ENCODE peak calls at places on chromosomes 13 and 19, in ten cellular contexts. P, M, I, W, B, T, X, L, G and Z are unnamed samples.

GRCh38 chr19:52397310-52398090 is at the start of gene ZNF528:
- DNase-seq in P (peak; percentile 96), M (peak; percentile 84), I (peak; percentile 71), W (peak; percentile 97), B (peak; percentile 95), T (peak; percentile 88), X (no peak), L (peak; percentile 88), G (peak; percentile 78), Z (peak; percentile 91)

GRCh38 chr13:51684076-51684475 is 99.8 kb downstream of the WDFY2 start:
- DNase-seq in P (no peak), M (no peak), I (no peak), W (no peak), B (no peak), T (no peak), X (no peak), L (no peak), G (no peak), Z (no peak)

GRCh38 chr13:77751513-77752456 is 54.3 kb downstream of the SLAIN1 start:
- DNase-seq in P (peak; percentile 17), M (peak; percentile 23), I (peak; percentile 11), W (peak; percentile 39), B (no peak), T (peak; percentile 40), X (peak; percentile 22), L (peak; percentile 2), G (peak; percentile 43), Z (no peak)

GRCh38 chr19:46603195-46603637 is 2.1 kb downstream of the CALM3 start:
- DNase-seq in P (no peak), M (no peak), I (no peak), W (no peak), B (no peak), T (no peak), X (no peak), L (no peak), G (no peak), Z (no peak)

GRCh38 chr13:110017379-110017778 is 231.0 kb upstream of the IRS2 start:
- DNase-seq in P (no peak), M (no peak), I (peak; percentile 92), W (no peak), B (no peak), T (no peak), X (no peak), L (peak; percentile 82), G (peak; percentile 88), Z (no peak)

GRCh38 chr13:48009298-48009697 is 8.2 kb upstream of the SUCLA2 start:
- DNase-seq in P (no peak), M (no peak), I (peak; percentile 65), W (no peak), B (no peak), T (no peak), X (no peak), L (peak; percentile 13), G (peak; percentile 97), Z (no peak)

GRCh38 chr13:102800145-102801041 is 1.5 kb downstream of the BIVM start:
- DNase-seq in P (peak; percentile 73), M (peak; percentile 70), I (peak; percentile 45), W (peak; percentile 84), B (peak; percentile 83), T (peak; percentile 79), X (peak; percentile 86), L (peak; percentile 26), G (peak; percentile 59), Z (peak; percentile 63)

GRCh38 chr19:10256551-10256950 is 4.5 kb downstream of the MRPL4 start:
- DNase-seq in P (no peak), M (no peak), I (no peak), W (no peak), B (no peak), T (no peak), X (no peak), L (no peak), G (no peak), Z (no peak)

GRCh38 chr19:57642396-57643046 is 9.6 kb downstream of the ZNF211 start:
- DNase-seq in P (no peak), M (no peak), I (peak; percentile 61), W (no peak), B (no peak), T (no peak), X (no peak), L (no peak), G (no peak), Z (peak; percentile 58)

GRCh38 chr19:31560021-31560770 is 211.0 kb upstream of the TSHZ3 start:
- DNase-seq in P (no peak), M (no peak), I (no peak), W (no peak), B (no peak), T (no peak), X (no peak), L (no peak), G (no peak), Z (no peak)

GRCh38 chr19:23762884-23763711 is 4.4 kb upstream of the ZNF681 start:
- DNase-seq in P (peak; percentile 75), M (peak; percentile 84), I (peak; percentile 46), W (peak; percentile 86), B (peak; percentile 80), T (peak; percentile 79), X (no peak), L (no peak), G (peak; percentile 91), Z (peak; percentile 89)

GRCh38 chr19:45615795-45616708 is 14.0 kb upstream of the GPR4 start:
- DNase-seq in P (peak; percentile 86), M (peak; percentile 68), I (peak; percentile 60), W (peak; percentile 67), B (peak; percentile 80), T (peak; percentile 45), X (peak; percentile 84), L (peak; percentile 23), G (peak; percentile 80), Z (peak; percentile 69)

GRCh38 chr13:44417446-44417845 is 43.8 kb downstream of the SERP2 start:
- DNase-seq in P (no peak), M (no peak), I (no peak), W (no peak), B (no peak), T (no peak), X (no peak), L (no peak), G (no peak), Z (no peak)

GRCh38 chr19:42197375-42197817 is 20.1 kb downstream of the DEDD2 start:
- DNase-seq in P (no peak), M (no peak), I (no peak), W (no peak), B (no peak), T (no peak), X (peak; percentile 50), L (no peak), G (peak; percentile 69), Z (no peak)

GRCh38 chr13:80134360-80134759 is 206.6 kb downstream of the SPRY2 start:
- DNase-seq in P (no peak), M (no peak), I (no peak), W (no peak), B (no peak), T (no peak), X (no peak), L (no peak), G (no peak), Z (no peak)

GRCh38 chr19:44803442-44804428 is 5.2 kb upstream of the BCAM start:
- DNase-seq in P (no peak), M (no peak), I (no peak), W (no peak), B (no peak), T (no peak), X (no peak), L (no peak), G (peak; percentile 81), Z (peak; percentile 60)

GRCh38 chr19:53372196-53372595 is 6.7 kb downstream of the ZNF525 start:
- DNase-seq in P (no peak), M (no peak), I (no peak), W (no peak), B (no peak), T (no peak), X (no peak), L (no peak), G (peak; percentile 31), Z (no peak)

GRCh38 chr13:75963318-75963717 is 327.2 kb downstream of the LMO7 start:
- DNase-seq in P (no peak), M (no peak), I (no peak), W (no peak), B (no peak), T (no peak), X (peak; percentile 28), L (no peak), G (no peak), Z (no peak)

GRCh38 chr13:43269037-43269476 is 245.7 kb downstream of the DNAJC15 start:
- DNase-seq in P (peak; percentile 60), M (no peak), I (peak; percentile 95), W (no peak), B (no peak), T (no peak), X (no peak), L (peak; percentile 98), G (peak; percentile 95), Z (peak; percentile 76)

GRCh38 chr19:36685835-36686234 is 1.6 kb upstream of the ZNF567 start:
- DNase-seq in P (no peak), M (no peak), I (no peak), W (no peak), B (no peak), T (no peak), X (no peak), L (no peak), G (no peak), Z (no peak)

GRCh38 chr13:28059214-28059613 is 41.2 kb downstream of the FLT3 start:
- DNase-seq in P (no peak), M (peak; percentile 19), I (no peak), W (peak; percentile 48), B (peak; percentile 31), T (peak; percentile 5), X (peak; percentile 21), L (no peak), G (no peak), Z (no peak)

GRCh38 chr13:44555207-44555606 is 20.9 kb downstream of the TSC22D1 start:
- DNase-seq in P (no peak), M (no peak), I (no peak), W (no peak), B (no peak), T (no peak), X (no peak), L (no peak), G (no peak), Z (no peak)

GRCh38 chr13:34020388-34020787 is 202.4 kb downstream of the RFC3 start:
- DNase-seq in P (no peak), M (no peak), I (no peak), W (no peak), B (no peak), T (no peak), X (no peak), L (no peak), G (no peak), Z (peak; percentile 74)

GRCh38 chr13:112210401-112210800 is 143.5 kb downstream of the SOX1 start:
- DNase-seq in P (no peak), M (no peak), I (no peak), W (no peak), B (no peak), T (no peak), X (no peak), L (no peak), G (no peak), Z (no peak)

GRCh38 chr13:39810091-39810877 is 154.8 kb downstream of the COG6 start:
- DNase-seq in P (no peak), M (no peak), I (no peak), W (no peak), B (no peak), T (no peak), X (no peak), L (no peak), G (no peak), Z (no peak)

GRCh38 chr13:73082471-73082870 is 23.7 kb downstream of the KLF5 start:
- DNase-seq in P (no peak), M (no peak), I (no peak), W (no peak), B (no peak), T (no peak), X (no peak), L (no peak), G (no peak), Z (no peak)

GRCh38 chr13:33270906-33271538 is 14.5 kb downstream of the STARD13 start:
- DNase-seq in P (no peak), M (no peak), I (no peak), W (no peak), B (no peak), T (no peak), X (no peak), L (no peak), G (peak; percentile 40), Z (no peak)

GRCh38 chr13:112814905-112815585 is 125.2 kb downstream of the ATP11A start:
- DNase-seq in P (no peak), M (no peak), I (no peak), W (no peak), B (no peak), T (no peak), X (no peak), L (no peak), G (no peak), Z (no peak)